ENCODE peak calls at places on chromosome 21, in seven cellular contexts. Q is stimulated activated CD4-positive, alpha-beta T cell treated with anti-CD3 and anti-CD28 coated beads, TNF-alpha, amount 100 ng/mL, for 48 hours; V is upper lobe of right lung; P is Right ventricle myocardium superior; L is iris pigment epithelial cell; C is omental fat pad; X is AG20443. B is an unnamed sample.
A peak's percentile ranks its signal among the peaks of the same experiment; 100 is the strongest.

GRCh38 chr21:32340863-32341848 is 42.5 kb downstream of the MRAP start:
- DNase-seq in V (no peak), C (no peak), P (no peak), Q (no peak), L (no peak), X (no peak), B (no peak)

GRCh38 chr21:39353295-39353694 is 4.4 kb upstream of the HMGN1 start:
- DNase-seq in V (no peak), L (peak; percentile 62), Q (no peak), X (no peak), C (no peak), P (no peak), B (no peak)

GRCh38 chr21:21750124-21750825 is 752.1 kb downstream of the NCAM2 start:
- DNase-seq in L (no peak), C (no peak), P (no peak), X (no peak), Q (no peak), V (no peak), B (no peak)

GRCh38 chr21:26715878-26716506 is 129.2 kb downstream of the ADAMTS1 start:
- DNase-seq in X (peak; percentile 86), C (no peak), V (no peak), Q (no peak), P (no peak), L (peak; percentile 49), B (peak; percentile 32)

GRCh38 chr21:25396135-25396711 is 211.1 kb downstream of the MRPL39 start:
- DNase-seq in Q (peak; percentile 84), X (no peak), L (no peak), C (no peak), P (no peak), V (no peak), B (no peak)

GRCh38 chr21:42672699-42673458 is 19.5 kb downstream of the PDE9A start:
- DNase-seq in Q (no peak), X (no peak), C (no peak), V (no peak), P (peak; percentile 37), L (peak; percentile 95), B (no peak)

GRCh38 chr21:45256912-45257672 is 30.6 kb downstream of the POFUT2 start:
- DNase-seq in P (peak; percentile 34), C (no peak), V (no peak), X (peak; percentile 18), L (no peak), Q (no peak), B (no peak)

GRCh38 chr21:33229099-33229775 is 501 bp upstream of the IFNAR2 start:
- DNase-seq in Q (no peak), X (no peak), L (no peak), V (no peak), P (no peak), C (no peak), B (no peak)

GRCh38 chr21:44024895-44025353 is 12.8 kb downstream of the TRAPPC10 start:
- DNase-seq in P (peak; percentile 80), X (peak; percentile 88), V (no peak), C (no peak), Q (no peak), L (peak; percentile 75), B (peak; percentile 71)

GRCh38 chr21:25997788-25998611 is 172.6 kb downstream of the APP start:
- DNase-seq in P (no peak), V (no peak), L (peak; percentile 8), Q (no peak), C (no peak), X (no peak), B (no peak)

GRCh38 chr21:42193131-42193671 is 25.7 kb upstream of the ABCG1 start:
- DNase-seq in L (peak; percentile 58), V (no peak), P (no peak), X (no peak), C (no peak), Q (peak; percentile 61), B (no peak)

GRCh38 chr21:46063227-46063626 is 34.7 kb upstream of the COL6A2 start:
- DNase-seq in X (no peak), V (no peak), C (no peak), Q (no peak), L (peak; percentile 30), P (no peak), B (no peak)

GRCh38 chr21:39721885-39722284 is 23.1 kb upstream of the IGSF5 start:
- DNase-seq in C (no peak), P (no peak), L (no peak), X (no peak), V (no peak), Q (no peak), B (no peak)

GRCh38 chr21:42381347-42381984 is 14.4 kb downstream of the TMPRSS3 start:
- DNase-seq in X (peak; percentile 41), C (no peak), V (no peak), L (peak; percentile 43), P (no peak), Q (no peak), B (no peak)

GRCh38 chr21:20306836-20307235 is 691.4 kb upstream of the NCAM2 start:
- DNase-seq in X (no peak), C (no peak), P (no peak), V (no peak), L (no peak), Q (no peak), B (no peak)

GRCh38 chr21:44286716-44287632 is 1.3 kb downstream of the AIRE start:
- DNase-seq in V (no peak), X (no peak), C (no peak), L (no peak), Q (no peak), P (peak; percentile 35), B (peak; percentile 47)

GRCh38 chr21:36567216-36567917 is 87.4 kb upstream of the CLDN14 start:
- DNase-seq in C (no peak), V (no peak), Q (no peak), X (no peak), L (no peak), P (no peak), B (no peak)

GRCh38 chr21:46168659-46169386 is 13.4 kb upstream of the FTCD start:
- DNase-seq in V (no peak), C (peak; percentile 5), Q (no peak), P (peak; percentile 1), X (no peak), L (no peak), B (peak; percentile 6)

GRCh38 chr21:32626633-32627196 is 14.5 kb upstream of the CFAP298 start:
- DNase-seq in V (no peak), X (peak; percentile 43), L (peak; percentile 44), C (no peak), Q (no peak), P (no peak), B (no peak)

GRCh38 chr21:35136586-35137254 is 87.6 kb upstream of the RUNX1 start:
- DNase-seq in V (no peak), P (no peak), L (peak; percentile 85), X (peak; percentile 78), C (no peak), Q (no peak), B (no peak)

GRCh38 chr21:34915364-34915834 is 133.7 kb downstream of the RUNX1 start:
- DNase-seq in Q (no peak), L (peak; percentile 53), C (no peak), V (no peak), X (peak; percentile 47), P (no peak), B (no peak)

GRCh38 chr21:25133939-25134338 is 473.3 kb downstream of the MRPL39 start:
- DNase-seq in Q (no peak), P (no peak), C (no peak), L (peak; percentile 14), X (no peak), V (no peak), B (no peak)

GRCh38 chr21:32812035-32812434 is 40.5 kb upstream of the PAXBP1 start:
- DNase-seq in Q (no peak), C (no peak), X (peak; percentile 55), V (no peak), P (peak; percentile 81), L (peak; percentile 63), B (peak; percentile 32)

GRCh38 chr21:33578959-33579542 is 9.4 kb downstream of the DONSON start:
- DNase-seq in Q (no peak), V (no peak), X (no peak), C (no peak), L (peak; percentile 25), P (no peak), B (no peak)

GRCh38 chr21:44759628-44760285 is 41.9 kb downstream of the UBE2G2 start:
- DNase-seq in X (no peak), C (no peak), V (no peak), P (no peak), Q (no peak), L (no peak), B (no peak)

GRCh38 chr21:45112371-45112770 is 38.0 kb downstream of the ADARB1 start:
- DNase-seq in V (no peak), P (no peak), L (peak; percentile 47), Q (no peak), C (no peak), X (peak; percentile 61), B (no peak)

GRCh38 chr21:32442566-32443318 is 30.2 kb downstream of the EVA1C start:
- DNase-seq in X (no peak), L (peak; percentile 49), Q (no peak), V (no peak), C (no peak), P (no peak), B (no peak)

GRCh38 chr21:44490405-44490804 is 35.1 kb downstream of the LRRC3 start:
- DNase-seq in Q (no peak), V (no peak), C (no peak), L (no peak), X (no peak), P (no peak), B (no peak)

GRCh38 chr21:37862536-37862935 is 53.7 kb downstream of the KCNJ6 start:
- DNase-seq in L (peak; percentile 69), C (no peak), X (peak; percentile 70), P (no peak), V (no peak), Q (no peak), B (no peak)

GRCh38 chr21:35366348-35367085 is 317.4 kb upstream of the RUNX1 start:
- DNase-seq in P (no peak), Q (no peak), L (peak; percentile 86), V (no peak), X (peak; percentile 69), C (no peak), B (peak; percentile 28)

GRCh38 chr21:28671549-28672195 is 321.0 kb downstream of the LTN1 start:
- DNase-seq in P (no peak), C (no peak), V (no peak), X (peak; percentile 34), L (no peak), Q (no peak), B (no peak)

GRCh38 chr21:41752231-41752681 is 14.6 kb downstream of the RIPK4 start:
- DNase-seq in P (no peak), L (peak; percentile 20), Q (no peak), C (no peak), V (no peak), X (peak; percentile 91), B (no peak)

GRCh38 chr21:31520506-31521163 is 138.9 kb upstream of the SOD1 start:
- DNase-seq in V (no peak), C (no peak), L (peak; percentile 76), X (no peak), Q (no peak), P (no peak), B (no peak)

GRCh38 chr21:26099610-26100219 is 70.9 kb downstream of the APP start:
- DNase-seq in Q (no peak), V (no peak), P (no peak), L (no peak), X (peak; percentile 65), C (no peak), B (no peak)

GRCh38 chr21:46472246-46472645 is 13.6 kb downstream of the DIP2A start:
- DNase-seq in Q (no peak), C (no peak), P (no peak), X (no peak), L (peak; percentile 65), V (no peak), B (no peak)

B was measured in heart left ventricle.